ENCODE peak calls at places on chromosomes 12 and 14, in five cellular contexts. One of them, this sample, is unnamed.

GRCh38 chr12:58414398-58414871 is 473.1 kb downstream of the ATP23 start:
- DNase-seq in HFF-Myc: no peak
- DNase-seq in astrocyte of the spinal cord: peak; percentile 69
- DNase-seq in AG10803: peak; percentile 63
- DNase-seq in GM23338: no peak
- DNase-seq in this sample: no peak

GRCh38 chr12:23099604-23100003 is 474.6 kb downstream of the ETNK1 start:
- DNase-seq in AG10803: no peak
- DNase-seq in GM23338: peak; percentile 52
- DNase-seq in astrocyte of the spinal cord: peak; percentile 34
- DNase-seq in HFF-Myc: no peak
- DNase-seq in this sample: no peak

GRCh38 chr12:69779928-69780327 is 41.3 kb downstream of the RAB3IP start:
- DNase-seq in AG10803: peak; percentile 11
- DNase-seq in astrocyte of the spinal cord: peak; percentile 42
- DNase-seq in GM23338: peak; percentile 81
- DNase-seq in HFF-Myc: peak; percentile 20
- DNase-seq in this sample: no peak

GRCh38 chr12:14780851-14781250 is 22.4 kb downstream of the WBP11 start:
- DNase-seq in AG10803: no peak
- DNase-seq in GM23338: no peak
- DNase-seq in astrocyte of the spinal cord: no peak
- DNase-seq in HFF-Myc: no peak
- DNase-seq in this sample: no peak

GRCh38 chr12:389138-390096 is at the start of gene KDM5A:
- DNase-seq in GM23338: peak; percentile 97
- DNase-seq in AG10803: peak; percentile 96
- DNase-seq in astrocyte of the spinal cord: peak; percentile 96
- DNase-seq in HFF-Myc: peak; percentile 77
- DNase-seq in this sample: peak; percentile 87

GRCh38 chr12:84701041-84701440 is 211.6 kb downstream of the SLC6A15 start:
- DNase-seq in AG10803: no peak
- DNase-seq in HFF-Myc: peak; percentile 52
- DNase-seq in GM23338: no peak
- DNase-seq in astrocyte of the spinal cord: peak; percentile 6
- DNase-seq in this sample: no peak

GRCh38 chr14:92473947-92474535 is 39.5 kb upstream of the RIN3 start:
- DNase-seq in GM23338: no peak
- DNase-seq in AG10803: no peak
- DNase-seq in HFF-Myc: no peak
- DNase-seq in astrocyte of the spinal cord: peak; percentile 16
- DNase-seq in this sample: no peak

GRCh38 chr12:14691560-14691959 is 4.8 kb downstream of the GUCY2C start:
- DNase-seq in AG10803: no peak
- DNase-seq in GM23338: no peak
- DNase-seq in astrocyte of the spinal cord: no peak
- DNase-seq in HFF-Myc: peak; percentile 2
- DNase-seq in this sample: no peak

GRCh38 chr12:11906284-11906935 is 164.3 kb upstream of the BCL2L14 start:
- DNase-seq in HFF-Myc: no peak
- DNase-seq in GM23338: no peak
- DNase-seq in AG10803: peak; percentile 89
- DNase-seq in astrocyte of the spinal cord: peak; percentile 64
- DNase-seq in this sample: no peak

GRCh38 chr12:103783744-103784664 is 57.0 kb downstream of the NT5DC3 start:
- DNase-seq in HFF-Myc: no peak
- DNase-seq in AG10803: no peak
- DNase-seq in astrocyte of the spinal cord: no peak
- DNase-seq in GM23338: no peak
- DNase-seq in this sample: no peak
- TF ChIP-seq CTCF in HFF-Myc: no peak
- TF ChIP-seq CTCF in AG10803: no peak
- TF ChIP-seq CTCF in astrocyte of the spinal cord: no peak
- TF ChIP-seq CTCF in GM23338: no peak
- TF ChIP-seq CTCF in this sample: no peak

GRCh38 chr12:25971675-25972035 is 13.2 kb downstream of the RASSF8 start:
- DNase-seq in AG10803: peak; percentile 50
- DNase-seq in HFF-Myc: no peak
- DNase-seq in astrocyte of the spinal cord: peak; percentile 24
- DNase-seq in GM23338: no peak
- DNase-seq in this sample: no peak
- TF ChIP-seq CTCF in AG10803: no peak
- TF ChIP-seq CTCF in HFF-Myc: no peak
- TF ChIP-seq CTCF in astrocyte of the spinal cord: no peak
- TF ChIP-seq CTCF in GM23338: no peak
- TF ChIP-seq CTCF in this sample: no peak

GRCh38 chr14:28298156-28298555 is 468.4 kb upstream of the FOXG1 start:
- DNase-seq in GM23338: no peak
- DNase-seq in AG10803: no peak
- DNase-seq in astrocyte of the spinal cord: peak; percentile 31
- DNase-seq in HFF-Myc: no peak
- DNase-seq in this sample: no peak

GRCh38 chr14:28299227-28299626 is 467.4 kb upstream of the FOXG1 start:
- DNase-seq in AG10803: no peak
- DNase-seq in HFF-Myc: no peak
- DNase-seq in astrocyte of the spinal cord: no peak
- DNase-seq in GM23338: no peak
- DNase-seq in this sample: no peak

GRCh38 chr14:28300356-28300755 is 466.2 kb upstream of the FOXG1 start:
- DNase-seq in astrocyte of the spinal cord: peak; percentile 39
- DNase-seq in AG10803: no peak
- DNase-seq in HFF-Myc: no peak
- DNase-seq in GM23338: no peak
- DNase-seq in this sample: no peak

GRCh38 chr14:28303248-28303647 is 463.3 kb upstream of the FOXG1 start:
- DNase-seq in astrocyte of the spinal cord: peak; percentile 46
- DNase-seq in AG10803: no peak
- DNase-seq in GM23338: no peak
- DNase-seq in HFF-Myc: no peak
- DNase-seq in this sample: no peak

GRCh38 chr14:28301179-28301578 is 465.4 kb upstream of the FOXG1 start:
- DNase-seq in HFF-Myc: no peak
- DNase-seq in AG10803: no peak
- DNase-seq in astrocyte of the spinal cord: no peak
- DNase-seq in GM23338: no peak
- DNase-seq in this sample: no peak
- TF ChIP-seq CTCF in HFF-Myc: no peak
- TF ChIP-seq CTCF in AG10803: no peak
- TF ChIP-seq CTCF in astrocyte of the spinal cord: no peak
- TF ChIP-seq CTCF in GM23338: no peak
- TF ChIP-seq CTCF in this sample: no peak

GRCh38 chr14:70027785-70028428 is 148.7 kb downstream of the SMOC1 start:
- DNase-seq in GM23338: peak; percentile 89
- DNase-seq in AG10803: peak; percentile 26
- DNase-seq in HFF-Myc: no peak
- DNase-seq in astrocyte of the spinal cord: peak; percentile 50
- DNase-seq in this sample: peak; percentile 63
- TF ChIP-seq CTCF in GM23338: peak; percentile 99
- TF ChIP-seq CTCF in AG10803: peak; percentile 75
- TF ChIP-seq CTCF in HFF-Myc: peak; percentile 97
- TF ChIP-seq CTCF in astrocyte of the spinal cord: peak; percentile 95
- TF ChIP-seq CTCF in this sample: peak; percentile 71

This sample was measured in natural killer cell.